ENCODE peak calls at places on chromosomes 12 and 14, in seven cellular contexts. C is osteocyte; R is esophagus muscularis mucosa; K is T-cell; Q is progenitor cell of endocrine pancreas; L is naive thymus-derived CD8-positive, alpha-beta T cell; J is NCI-H748 treated with DMSO at 0.1 percent for 48 hours. W is an unnamed sample.

GRCh38 chr14:32693114-32693513 is 245.6 kb upstream of the NPAS3 start:
- DNase-seq in C (no peak), R (no peak), K (no peak), Q (no peak), L (no peak), J (no peak), W (peak)

GRCh38 chr14:92487513-92488133 is 26.0 kb upstream of the RIN3 start:
- DNase-seq in C (peak), R (no peak), K (no peak), Q (no peak), L (no peak), J (no peak), W (no peak)

GRCh38 chr12:43444940-43445564 is 107.0 kb downstream of the ADAMTS20 start:
- DNase-seq in C (no peak), R (no peak), K (no peak), Q (peak), L (peak), J (peak), W (peak)

GRCh38 chr12:77372469-77372868 is 307.1 kb upstream of the E2F7 start:
- DNase-seq in C (no peak), R (no peak), K (no peak), Q (no peak), L (no peak), J (no peak), W (no peak)

GRCh38 chr12:104695453-104696148 is 238.9 kb downstream of the CHST11 start:
- DNase-seq in C (no peak), R (no peak), K (peak), Q (no peak), L (peak), J (peak), W (peak)

GRCh38 chr12:49909328-49909727 is 5.6 kb upstream of the FAIM2 start:
- DNase-seq in C (no peak), R (no peak), K (no peak), Q (no peak), L (no peak), J (no peak), W (no peak)

GRCh38 chr14:32087173-32087861 is 10.2 kb downstream of the ARHGAP5 start:
- DNase-seq in C (no peak), R (no peak), K (no peak), Q (no peak), L (no peak), J (no peak), W (peak)

GRCh38 chr12:123686636-123687190 is 15.8 kb downstream of the TCTN2 start:
- DNase-seq in C (no peak), R (no peak), K (no peak), Q (no peak), L (no peak), J (no peak), W (no peak)

GRCh38 chr12:50297027-50297426 is 13.7 kb upstream of the LIMA1 start:
- DNase-seq in C (no peak), R (no peak), K (no peak), Q (no peak), L (no peak), J (no peak), W (no peak)

GRCh38 chr14:51929920-51930682 is 59.2 kb upstream of the RTRAF start:
- DNase-seq in C (no peak), R (no peak), K (no peak), Q (no peak), L (no peak), J (peak), W (no peak)

GRCh38 chr12:65879878-65880277 is 55.6 kb downstream of the HMGA2 start:
- DNase-seq in C (no peak), R (no peak), K (no peak), Q (no peak), L (no peak), J (no peak), W (peak)

GRCh38 chr14:90976076-90976475 is 84.4 kb downstream of the RPS6KA5 start:
- DNase-seq in C (no peak), R (no peak), K (no peak), Q (no peak), L (no peak), J (no peak), W (no peak)

GRCh38 chr12:52660934-52661333 is 8.9 kb upstream of the KRT2 start:
- DNase-seq in C (no peak), R (no peak), K (no peak), Q (no peak), L (no peak), J (no peak), W (no peak)

GRCh38 chr14:45091696-45092095 is 7.8 kb downstream of the PRPF39 start:
- DNase-seq in C (no peak), R (no peak), K (no peak), Q (no peak), L (no peak), J (no peak), W (peak)

GRCh38 chr12:71840226-71840847 is 778 bp downstream of the TBC1D15 start:
- DNase-seq in C (no peak), R (no peak), K (no peak), Q (no peak), L (peak), J (no peak), W (peak)

GRCh38 chr12:64256166-64256800 is 34.2 kb upstream of the KICS2 start:
- DNase-seq in C (no peak), R (no peak), K (no peak), Q (no peak), L (no peak), J (peak), W (peak)

GRCh38 chr12:87930033-87930432 is 99.2 kb downstream of the C12orf50 start:
- DNase-seq in C (no peak), R (no peak), K (no peak), Q (no peak), L (no peak), J (no peak), W (peak)

GRCh38 chr12:80313184-80313583 is 130.9 kb upstream of the PTPRQ start:
- DNase-seq in C (no peak), R (no peak), K (no peak), Q (no peak), L (no peak), J (peak), W (no peak)

GRCh38 chr12:10621278-10621677 is 7.9 kb upstream of the MAGOHB start:
- DNase-seq in C (no peak), R (no peak), K (no peak), Q (no peak), L (no peak), J (no peak), W (no peak)

GRCh38 chr12:4819654-4820053 is 90.1 kb upstream of the KCNA1 start:
- DNase-seq in C (no peak), R (no peak), K (no peak), Q (no peak), L (no peak), J (no peak), W (no peak)

GRCh38 chr12:106001819-106002218 is 136.9 kb downstream of the NUAK1 start:
- DNase-seq in C (no peak), R (no peak), K (no peak), Q (no peak), L (no peak), J (no peak), W (no peak)

GRCh38 chr12:5148880-5149279 is 105.2 kb downstream of the KCNA5 start:
- DNase-seq in C (no peak), R (no peak), K (no peak), Q (no peak), L (no peak), J (no peak), W (no peak)

GRCh38 chr14:65502676-65503124 is 90.2 kb downstream of the FUT8 start:
- DNase-seq in C (no peak), R (no peak), K (no peak), Q (no peak), L (no peak), J (no peak), W (peak)

GRCh38 chr14:70660967-70661871 is 19.5 kb downstream of the TTC9 start:
- DNase-seq in C (no peak), R (no peak), K (peak), Q (no peak), L (peak), J (no peak), W (no peak)

GRCh38 chr14:78530078-78530477 is 359.9 kb downstream of the NRXN3 start:
- DNase-seq in C (no peak), R (peak), K (no peak), Q (peak), L (no peak), J (no peak), W (peak)

GRCh38 chr12:123571343-123571813 is 13.0 kb upstream of the TMED2 start:
- DNase-seq in C (no peak), R (no peak), K (no peak), Q (no peak), L (no peak), J (no peak), W (peak)

GRCh38 chr12:11986165-11986564 is 84.6 kb upstream of the BCL2L14 start:
- DNase-seq in C (no peak), R (no peak), K (no peak), Q (no peak), L (no peak), J (no peak), W (peak)

GRCh38 chr14:73238262-73238852 is 1.1 kb downstream of the PAPLN start:
- DNase-seq in C (peak), R (no peak), K (no peak), Q (no peak), L (no peak), J (no peak), W (peak)